ENCODE peak calls at places on chromosomes 3 and 15, in nine cellular contexts. One of them, this sample, is unnamed.

GRCh38 chr3:147864754-147865354 is 455.7 kb downstream of the ZIC1 start:
- DNase-seq in 8988T: no peak
- DNase-seq in amygdala: no peak
- DNase-seq in mesothelial cell of epicardium: no peak
- DNase-seq in RCC 7860: no peak
- DNase-seq in bronchial epithelial cell: no peak
- DNase-seq in activated gamma-delta T cell treated with Interleukin-2 at 50 U/mL for 16 hours: no peak
- DNase-seq in heart right ventricle: no peak
- DNase-seq in upper lobe of right lung: no peak
- DNase-seq in this sample: no peak

GRCh38 chr15:99564221-99565030 is 1.4 kb upstream of the MEF2A start:
- DNase-seq in 8988T: no peak
- DNase-seq in amygdala: no peak
- DNase-seq in mesothelial cell of epicardium: no peak
- DNase-seq in RCC 7860: no peak
- DNase-seq in bronchial epithelial cell: peak
- DNase-seq in activated gamma-delta T cell treated with Interleukin-2 at 50 U/mL for 16 hours: peak
- DNase-seq in heart right ventricle: no peak
- DNase-seq in upper lobe of right lung: no peak
- DNase-seq in this sample: no peak

GRCh38 chr3:69260216-69260787 is 125.6 kb downstream of the FRMD4B start:
- DNase-seq in 8988T: no peak
- DNase-seq in amygdala: no peak
- DNase-seq in mesothelial cell of epicardium: no peak
- DNase-seq in RCC 7860: no peak
- DNase-seq in bronchial epithelial cell: no peak
- DNase-seq in activated gamma-delta T cell treated with Interleukin-2 at 50 U/mL for 16 hours: no peak
- DNase-seq in heart right ventricle: no peak
- DNase-seq in upper lobe of right lung: no peak
- DNase-seq in this sample: no peak

GRCh38 chr3:43286886-43287301 is 554 bp downstream of the SNRK start:
- DNase-seq in 8988T: no peak
- DNase-seq in amygdala: no peak
- DNase-seq in mesothelial cell of epicardium: no peak
- DNase-seq in RCC 7860: no peak
- DNase-seq in bronchial epithelial cell: peak
- DNase-seq in activated gamma-delta T cell treated with Interleukin-2 at 50 U/mL for 16 hours: peak
- DNase-seq in heart right ventricle: no peak
- DNase-seq in upper lobe of right lung: no peak
- DNase-seq in this sample: no peak

GRCh38 chr3:25567806-25568524 is 96.7 kb downstream of the TOP2B start:
- DNase-seq in 8988T: no peak
- DNase-seq in amygdala: no peak
- DNase-seq in mesothelial cell of epicardium: no peak
- DNase-seq in RCC 7860: no peak
- DNase-seq in bronchial epithelial cell: no peak
- DNase-seq in activated gamma-delta T cell treated with Interleukin-2 at 50 U/mL for 16 hours: no peak
- DNase-seq in heart right ventricle: no peak
- DNase-seq in upper lobe of right lung: no peak
- DNase-seq in this sample: no peak

GRCh38 chr3:43181202-43181910 is 75.5 kb upstream of the POMGNT2 start:
- DNase-seq in 8988T: no peak
- DNase-seq in amygdala: no peak
- DNase-seq in mesothelial cell of epicardium: no peak
- DNase-seq in RCC 7860: no peak
- DNase-seq in bronchial epithelial cell: peak
- DNase-seq in activated gamma-delta T cell treated with Interleukin-2 at 50 U/mL for 16 hours: peak
- DNase-seq in heart right ventricle: no peak
- DNase-seq in upper lobe of right lung: no peak
- DNase-seq in this sample: peak

GRCh38 chr15:48370460-48370859 is 39.2 kb downstream of the DUT start:
- DNase-seq in 8988T: no peak
- DNase-seq in amygdala: no peak
- DNase-seq in mesothelial cell of epicardium: no peak
- DNase-seq in RCC 7860: no peak
- DNase-seq in bronchial epithelial cell: peak
- DNase-seq in activated gamma-delta T cell treated with Interleukin-2 at 50 U/mL for 16 hours: no peak
- DNase-seq in heart right ventricle: no peak
- DNase-seq in upper lobe of right lung: no peak
- DNase-seq in this sample: no peak

GRCh38 chr3:167346171-167346570 is 33.9 kb downstream of the ZBBX start:
- DNase-seq in 8988T: no peak
- DNase-seq in amygdala: no peak
- DNase-seq in mesothelial cell of epicardium: no peak
- DNase-seq in RCC 7860: no peak
- DNase-seq in bronchial epithelial cell: no peak
- DNase-seq in activated gamma-delta T cell treated with Interleukin-2 at 50 U/mL for 16 hours: no peak
- DNase-seq in heart right ventricle: no peak
- DNase-seq in upper lobe of right lung: no peak
- DNase-seq in this sample: no peak

GRCh38 chr3:40128169-40128568 is 181.3 kb upstream of the EIF1B start:
- DNase-seq in 8988T: no peak
- DNase-seq in amygdala: no peak
- DNase-seq in mesothelial cell of epicardium: no peak
- DNase-seq in RCC 7860: peak
- DNase-seq in bronchial epithelial cell: no peak
- DNase-seq in activated gamma-delta T cell treated with Interleukin-2 at 50 U/mL for 16 hours: no peak
- DNase-seq in heart right ventricle: no peak
- DNase-seq in upper lobe of right lung: no peak
- DNase-seq in this sample: no peak